ENCODE peak calls at places on chromosomes 11 and 22, in seven cellular contexts. One of them, this sample, is unnamed.

GRCh38 chr11:35418847-35419712 is at the start of gene SLC1A2:
- DNase-seq in stomach: no peak
- DNase-seq in heart right ventricle: peak
- DNase-seq in lower leg skin: no peak
- DNase-seq in AG10803: peak
- DNase-seq in hepatocyte: peak
- DNase-seq in adipocyte: peak
- DNase-seq in this sample: no peak

GRCh38 chr11:123590296-123590912 is 64.0 kb downstream of the SCN3B start:
- DNase-seq in stomach: peak
- DNase-seq in AG10803: peak
- DNase-seq in adipocyte: peak
- DNase-seq in lower leg skin: no peak
- DNase-seq in heart right ventricle: peak
- DNase-seq in hepatocyte: peak
- DNase-seq in this sample: no peak

GRCh38 chr22:30432520-30432919 is 7.0 kb downstream of the MTFP1 start:
- DNase-seq in heart right ventricle: no peak
- DNase-seq in hepatocyte: no peak
- DNase-seq in stomach: no peak
- DNase-seq in adipocyte: no peak
- DNase-seq in AG10803: no peak
- DNase-seq in lower leg skin: no peak
- DNase-seq in this sample: no peak

GRCh38 chr22:22111267-22111751 is 128.7 kb upstream of the TOP3B start:
- DNase-seq in adipocyte: peak
- DNase-seq in lower leg skin: no peak
- DNase-seq in stomach: no peak
- DNase-seq in hepatocyte: peak
- DNase-seq in AG10803: peak
- DNase-seq in heart right ventricle: no peak
- DNase-seq in this sample: no peak

GRCh38 chr11:6273188-6273587 is 13.6 kb downstream of the CCKBR start:
- DNase-seq in stomach: no peak
- DNase-seq in hepatocyte: no peak
- DNase-seq in heart right ventricle: no peak
- DNase-seq in AG10803: no peak
- DNase-seq in adipocyte: no peak
- DNase-seq in lower leg skin: no peak
- DNase-seq in this sample: no peak

GRCh38 chr11:13434247-13435205 is 28.5 kb downstream of the BTBD10 start:
- DNase-seq in hepatocyte: no peak
- DNase-seq in lower leg skin: no peak
- DNase-seq in stomach: no peak
- DNase-seq in AG10803: no peak
- DNase-seq in heart right ventricle: no peak
- DNase-seq in adipocyte: no peak
- DNase-seq in this sample: no peak

GRCh38 chr11:64028398-64029115 is 7.2 kb upstream of the FLRT1 start:
- DNase-seq in hepatocyte: peak
- DNase-seq in heart right ventricle: no peak
- DNase-seq in lower leg skin: no peak
- DNase-seq in stomach: no peak
- DNase-seq in adipocyte: no peak
- DNase-seq in AG10803: no peak
- DNase-seq in this sample: peak

GRCh38 chr11:117931331-117931950 is 2.2 kb upstream of the TMPRSS13 start:
- DNase-seq in lower leg skin: no peak
- DNase-seq in stomach: no peak
- DNase-seq in adipocyte: no peak
- DNase-seq in AG10803: no peak
- DNase-seq in hepatocyte: no peak
- DNase-seq in heart right ventricle: no peak
- DNase-seq in this sample: no peak

GRCh38 chr11:17738350-17739207 is 4.0 kb downstream of the KCNC1 start:
- DNase-seq in hepatocyte: no peak
- DNase-seq in stomach: no peak
- DNase-seq in adipocyte: no peak
- DNase-seq in lower leg skin: no peak
- DNase-seq in heart right ventricle: no peak
- DNase-seq in AG10803: no peak
- DNase-seq in this sample: no peak

GRCh38 chr11:17742019-17742418 is 7.4 kb downstream of the KCNC1 start:
- DNase-seq in adipocyte: no peak
- DNase-seq in heart right ventricle: no peak
- DNase-seq in hepatocyte: no peak
- DNase-seq in stomach: no peak
- DNase-seq in AG10803: no peak
- DNase-seq in lower leg skin: no peak
- DNase-seq in this sample: no peak

GRCh38 chr11:17740649-17741235 is 6.2 kb downstream of the KCNC1 start:
- DNase-seq in stomach: no peak
- DNase-seq in adipocyte: no peak
- DNase-seq in lower leg skin: no peak
- DNase-seq in hepatocyte: no peak
- DNase-seq in heart right ventricle: no peak
- DNase-seq in AG10803: no peak
- DNase-seq in this sample: no peak

GRCh38 chr11:17741487-17741886 is 6.9 kb downstream of the KCNC1 start:
- DNase-seq in heart right ventricle: no peak
- DNase-seq in stomach: no peak
- DNase-seq in AG10803: no peak
- DNase-seq in hepatocyte: no peak
- DNase-seq in adipocyte: no peak
- DNase-seq in lower leg skin: no peak
- DNase-seq in this sample: no peak

DNA sequence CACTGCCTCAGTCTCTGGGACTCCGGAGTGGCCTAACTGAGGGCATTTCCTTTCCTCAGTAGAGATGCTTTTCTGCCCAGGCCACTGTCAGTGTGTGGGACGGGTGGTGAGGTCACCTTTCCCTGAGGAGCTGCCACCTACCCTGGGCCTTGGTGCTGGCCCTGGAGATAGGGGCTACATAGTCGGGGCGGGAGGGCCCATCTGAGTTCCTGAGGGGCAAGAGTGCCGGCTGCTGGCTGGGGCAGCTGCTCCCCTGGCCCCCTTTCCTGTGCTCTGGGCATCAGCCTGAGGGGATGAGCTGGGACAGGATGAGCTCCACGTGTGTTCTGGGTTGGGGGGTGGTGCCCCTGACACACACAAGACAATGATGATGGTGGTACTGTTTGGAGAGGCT is 5.4 kb downstream of the KCNC1 start:
- DNase-seq in adipocyte: no peak
- DNase-seq in AG10803: no peak
- DNase-seq in stomach: no peak
- DNase-seq in lower leg skin: no peak
- DNase-seq in heart right ventricle: no peak
- DNase-seq in hepatocyte: no peak
- DNase-seq in this sample: no peak
- H3K4me3 ChIP-seq in adipocyte: no peak
- H3K4me3 ChIP-seq in AG10803: no peak
- H3K4me3 ChIP-seq in stomach: no peak
- H3K4me3 ChIP-seq in lower leg skin: no peak
- H3K4me3 ChIP-seq in heart right ventricle: no peak
- H3K4me3 ChIP-seq in hepatocyte: no peak
- H3K4me3 ChIP-seq in this sample: no peak

GRCh38 chr22:27685971-27686370 is 115.6 kb downstream of the MN1 start:
- DNase-seq in stomach: no peak
- DNase-seq in heart right ventricle: no peak
- DNase-seq in AG10803: no peak
- DNase-seq in lower leg skin: no peak
- DNase-seq in adipocyte: no peak
- DNase-seq in hepatocyte: no peak
- DNase-seq in this sample: no peak
- H3K4me3 ChIP-seq in stomach: no peak
- H3K4me3 ChIP-seq in heart right ventricle: no peak
- H3K4me3 ChIP-seq in AG10803: no peak
- H3K4me3 ChIP-seq in lower leg skin: no peak
- H3K4me3 ChIP-seq in adipocyte: no peak
- H3K4me3 ChIP-seq in hepatocyte: no peak
- H3K4me3 ChIP-seq in this sample: no peak

GRCh38 chr11:132336781-132337535 is 966.5 kb downstream of the NTM start:
- DNase-seq in adipocyte: no peak
- DNase-seq in AG10803: no peak
- DNase-seq in stomach: no peak
- DNase-seq in lower leg skin: no peak
- DNase-seq in hepatocyte: no peak
- DNase-seq in heart right ventricle: no peak
- DNase-seq in this sample: no peak
- H3K4me3 ChIP-seq in adipocyte: no peak
- H3K4me3 ChIP-seq in AG10803: no peak
- H3K4me3 ChIP-seq in stomach: no peak
- H3K4me3 ChIP-seq in lower leg skin: no peak
- H3K4me3 ChIP-seq in hepatocyte: no peak
- H3K4me3 ChIP-seq in heart right ventricle: no peak
- H3K4me3 ChIP-seq in this sample: no peak

GRCh38 chr11:74731301-74732094 is at the start of gene CHRDL2:
- DNase-seq in heart right ventricle: no peak
- DNase-seq in stomach: no peak
- DNase-seq in adipocyte: peak
- DNase-seq in AG10803: peak
- DNase-seq in lower leg skin: no peak
- DNase-seq in hepatocyte: peak
- DNase-seq in this sample: no peak
- H3K4me3 ChIP-seq in heart right ventricle: peak
- H3K4me3 ChIP-seq in stomach: peak
- H3K4me3 ChIP-seq in adipocyte: peak
- H3K4me3 ChIP-seq in AG10803: peak
- H3K4me3 ChIP-seq in lower leg skin: no peak
- H3K4me3 ChIP-seq in hepatocyte: no peak
- H3K4me3 ChIP-seq in this sample: no peak

This sample was measured in Jurkat, Clone E6-1.